ENCODE peak calls at places on chromosomes 1 and 21, in six cellular contexts. One of them, this sample, is unnamed.
A peak's percentile ranks its signal among the peaks of the same experiment; 100 is the strongest.

GRCh38 chr21:36134820-36135390 is at the start of gene CBR3:
- DNase-seq in sigmoid colon: peak; percentile 83
- DNase-seq in transverse colon: peak; percentile 55
- DNase-seq in BJ: no peak
- DNase-seq in breast epithelium: no peak
- DNase-seq in retinal pigment epithelial cell: no peak
- DNase-seq in this sample: peak; percentile 53

GRCh38 chr1:152410599-152410998 is 3.5 kb downstream of the CRNN start:
- DNase-seq in BJ: no peak
- DNase-seq in breast epithelium: no peak
- DNase-seq in retinal pigment epithelial cell: no peak
- DNase-seq in transverse colon: no peak
- DNase-seq in sigmoid colon: no peak
- DNase-seq in this sample: no peak

GRCh38 chr1:31904339-31905092 is 33.7 kb downstream of the PTP4A2 start:
- DNase-seq in transverse colon: no peak
- DNase-seq in retinal pigment epithelial cell: no peak
- DNase-seq in sigmoid colon: peak; percentile 66
- DNase-seq in breast epithelium: no peak
- DNase-seq in BJ: no peak
- DNase-seq in this sample: no peak

GRCh38 chr1:229556551-229556950 is 2.0 kb downstream of the ABCB10 start:
- DNase-seq in BJ: no peak
- DNase-seq in transverse colon: no peak
- DNase-seq in retinal pigment epithelial cell: no peak
- DNase-seq in breast epithelium: no peak
- DNase-seq in sigmoid colon: no peak
- DNase-seq in this sample: no peak

GRCh38 chr1:68291763-68292384 is 59.6 kb upstream of the WLS start:
- DNase-seq in sigmoid colon: no peak
- DNase-seq in breast epithelium: no peak
- DNase-seq in transverse colon: no peak
- DNase-seq in retinal pigment epithelial cell: no peak
- DNase-seq in BJ: no peak
- DNase-seq in this sample: no peak

GRCh38 chr21:43298546-43299440 is 128.1 kb downstream of the SIK1 start:
- DNase-seq in retinal pigment epithelial cell: no peak
- DNase-seq in breast epithelium: no peak
- DNase-seq in transverse colon: no peak
- DNase-seq in BJ: no peak
- DNase-seq in sigmoid colon: no peak
- DNase-seq in this sample: no peak

GRCh38 chr1:26787706-26788514 is at the start of gene PIGV:
- DNase-seq in retinal pigment epithelial cell: no peak
- DNase-seq in sigmoid colon: peak; percentile 93
- DNase-seq in breast epithelium: peak; percentile 84
- DNase-seq in BJ: no peak
- DNase-seq in transverse colon: peak; percentile 90
- DNase-seq in this sample: peak; percentile 91

GRCh38 chr21:34198232-34199120 is 125.1 kb downstream of the MRPS6 start:
- DNase-seq in retinal pigment epithelial cell: no peak
- DNase-seq in breast epithelium: no peak
- DNase-seq in sigmoid colon: no peak
- DNase-seq in BJ: no peak
- DNase-seq in transverse colon: no peak
- DNase-seq in this sample: no peak

GRCh38 chr1:241118049-241118448 is 239.0 kb downstream of the RGS7 start:
- DNase-seq in retinal pigment epithelial cell: no peak
- DNase-seq in transverse colon: no peak
- DNase-seq in BJ: no peak
- DNase-seq in sigmoid colon: no peak
- DNase-seq in breast epithelium: no peak
- DNase-seq in this sample: no peak

GRCh38 chr21:45496968-45497845 is 45.0 kb downstream of the SLC19A1 start:
- DNase-seq in sigmoid colon: peak; percentile 57
- DNase-seq in breast epithelium: no peak
- DNase-seq in BJ: no peak
- DNase-seq in transverse colon: no peak
- DNase-seq in retinal pigment epithelial cell: no peak
- DNase-seq in this sample: no peak

GRCh38 chr1:162689745-162690671 is 57.7 kb downstream of the DDR2 start:
- DNase-seq in transverse colon: no peak
- DNase-seq in sigmoid colon: no peak
- DNase-seq in retinal pigment epithelial cell: no peak
- DNase-seq in BJ: peak; percentile 60
- DNase-seq in breast epithelium: no peak
- DNase-seq in this sample: no peak

GRCh38 chr1:231918239-231919015 is 291.8 kb downstream of the DISC1 start:
- DNase-seq in BJ: no peak
- DNase-seq in retinal pigment epithelial cell: no peak
- DNase-seq in breast epithelium: no peak
- DNase-seq in sigmoid colon: no peak
- DNase-seq in transverse colon: peak; percentile 16
- DNase-seq in this sample: no peak

GRCh38 chr1:93723733-93724270 is 42.2 kb upstream of the BCAR3 start:
- DNase-seq in breast epithelium: no peak
- DNase-seq in sigmoid colon: no peak
- DNase-seq in retinal pigment epithelial cell: no peak
- DNase-seq in transverse colon: no peak
- DNase-seq in BJ: no peak
- DNase-seq in this sample: no peak

GRCh38 chr1:92244376-92244775 is 26.7 kb downstream of the C1orf146 start:
- DNase-seq in sigmoid colon: no peak
- DNase-seq in transverse colon: no peak
- DNase-seq in breast epithelium: no peak
- DNase-seq in retinal pigment epithelial cell: no peak
- DNase-seq in BJ: no peak
- DNase-seq in this sample: no peak

GRCh38 chr1:8598060-8598724 is 219.2 kb downstream of the RERE start:
- DNase-seq in transverse colon: peak; percentile 26
- DNase-seq in sigmoid colon: peak; percentile 75
- DNase-seq in breast epithelium: no peak
- DNase-seq in retinal pigment epithelial cell: peak; percentile 33
- DNase-seq in BJ: no peak
- DNase-seq in this sample: no peak

GRCh38 chr1:233183226-233184020 is 112.1 kb downstream of the PCNX2 start:
- DNase-seq in retinal pigment epithelial cell: peak; percentile 69
- DNase-seq in BJ: no peak
- DNase-seq in sigmoid colon: no peak
- DNase-seq in breast epithelium: no peak
- DNase-seq in transverse colon: no peak
- DNase-seq in this sample: no peak

GRCh38 chr1:97947751-97948150 is 26.9 kb upstream of the DPYD start:
- DNase-seq in transverse colon: no peak
- DNase-seq in breast epithelium: no peak
- DNase-seq in sigmoid colon: no peak
- DNase-seq in retinal pigment epithelial cell: no peak
- DNase-seq in BJ: no peak
- DNase-seq in this sample: no peak

GRCh38 chr1:40709100-40709801 is 17.7 kb downstream of the NFYC start:
- DNase-seq in transverse colon: peak; percentile 87
- DNase-seq in BJ: peak; percentile 85
- DNase-seq in retinal pigment epithelial cell: peak; percentile 94
- DNase-seq in breast epithelium: peak; percentile 65
- DNase-seq in sigmoid colon: peak; percentile 91
- DNase-seq in this sample: peak; percentile 78

GRCh38 chr1:48332115-48332514 is 109.6 kb downstream of the SLC5A9 start:
- DNase-seq in retinal pigment epithelial cell: no peak
- DNase-seq in breast epithelium: no peak
- DNase-seq in BJ: no peak
- DNase-seq in sigmoid colon: no peak
- DNase-seq in transverse colon: no peak
- DNase-seq in this sample: no peak

GRCh38 chr1:87334351-87335174 is 5.9 kb downstream of the LMO4 start:
- DNase-seq in breast epithelium: no peak
- DNase-seq in sigmoid colon: peak; percentile 67
- DNase-seq in BJ: no peak
- DNase-seq in transverse colon: peak; percentile 16
- DNase-seq in retinal pigment epithelial cell: no peak
- DNase-seq in this sample: peak; percentile 37

GRCh38 chr21:43976661-43977060 is 35.4 kb upstream of the TRAPPC10 start:
- DNase-seq in BJ: no peak
- DNase-seq in breast epithelium: no peak
- DNase-seq in sigmoid colon: no peak
- DNase-seq in retinal pigment epithelial cell: peak; percentile 96
- DNase-seq in transverse colon: no peak
- DNase-seq in this sample: no peak

GRCh38 chr1:44019398-44020044 is 11.7 kb downstream of the SLC6A9 start:
- DNase-seq in sigmoid colon: no peak
- DNase-seq in transverse colon: no peak
- DNase-seq in breast epithelium: no peak
- DNase-seq in BJ: no peak
- DNase-seq in retinal pigment epithelial cell: no peak
- DNase-seq in this sample: no peak

GRCh38 chr1:37308571-37308960 is 165.8 kb upstream of the ZC3H12A start:
- DNase-seq in breast epithelium: no peak
- DNase-seq in retinal pigment epithelial cell: no peak
- DNase-seq in BJ: no peak
- DNase-seq in transverse colon: no peak
- DNase-seq in sigmoid colon: no peak
- DNase-seq in this sample: no peak
- TF ChIP-seq CTCF in breast epithelium: no peak
- TF ChIP-seq CTCF in retinal pigment epithelial cell: no peak
- TF ChIP-seq CTCF in BJ: no peak
- TF ChIP-seq CTCF in transverse colon: no peak
- TF ChIP-seq CTCF in sigmoid colon: no peak
- TF ChIP-seq CTCF in this sample: no peak

DNA sequence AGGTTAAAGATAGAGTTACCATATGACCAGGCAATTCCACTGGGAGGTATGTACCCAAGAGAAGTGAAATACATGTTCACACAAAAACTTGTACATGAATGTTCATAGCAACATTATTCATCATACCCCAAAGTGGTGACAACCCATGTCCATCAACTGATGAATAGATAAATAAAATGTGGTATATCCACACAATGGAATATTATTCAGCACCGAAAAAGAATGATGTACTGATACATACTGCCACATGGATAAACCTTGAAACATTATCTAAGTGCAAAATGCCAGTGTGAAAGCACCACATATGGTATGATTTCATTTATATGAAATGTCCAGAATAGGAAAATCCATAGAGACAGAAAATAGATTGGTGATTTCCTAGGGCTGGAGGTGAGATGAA is 53.4 kb upstream of the PAXBP1 start:
- DNase-seq in BJ: no peak
- DNase-seq in sigmoid colon: no peak
- DNase-seq in breast epithelium: no peak
- DNase-seq in transverse colon: no peak
- DNase-seq in retinal pigment epithelial cell: no peak
- DNase-seq in this sample: no peak
- TF ChIP-seq CTCF in BJ: no peak
- TF ChIP-seq CTCF in sigmoid colon: no peak
- TF ChIP-seq CTCF in breast epithelium: no peak
- TF ChIP-seq CTCF in transverse colon: no peak
- TF ChIP-seq CTCF in retinal pigment epithelial cell: no peak
- TF ChIP-seq CTCF in this sample: no peak

GRCh38 chr1:21242846-21243245 is 47.4 kb downstream of the ECE1 start:
- DNase-seq in sigmoid colon: no peak
- DNase-seq in transverse colon: no peak
- DNase-seq in retinal pigment epithelial cell: no peak
- DNase-seq in breast epithelium: no peak
- DNase-seq in BJ: no peak
- DNase-seq in this sample: no peak

GRCh38 chr1:21239181-21239580 is 51.1 kb downstream of the ECE1 start:
- DNase-seq in retinal pigment epithelial cell: no peak
- DNase-seq in BJ: no peak
- DNase-seq in sigmoid colon: no peak
- DNase-seq in breast epithelium: no peak
- DNase-seq in transverse colon: no peak
- DNase-seq in this sample: peak; percentile 51

GRCh38 chr1:21244154-21244553 is 46.1 kb downstream of the ECE1 start:
- DNase-seq in transverse colon: no peak
- DNase-seq in retinal pigment epithelial cell: no peak
- DNase-seq in BJ: no peak
- DNase-seq in sigmoid colon: no peak
- DNase-seq in breast epithelium: no peak
- DNase-seq in this sample: no peak

GRCh38 chr1:21240706-21241105 is 49.6 kb downstream of the ECE1 start:
- DNase-seq in retinal pigment epithelial cell: no peak
- DNase-seq in BJ: no peak
- DNase-seq in sigmoid colon: no peak
- DNase-seq in breast epithelium: no peak
- DNase-seq in transverse colon: no peak
- DNase-seq in this sample: no peak

GRCh38 chr1:21241761-21242581 is 48.3 kb downstream of the ECE1 start:
- DNase-seq in BJ: no peak
- DNase-seq in retinal pigment epithelial cell: no peak
- DNase-seq in transverse colon: no peak
- DNase-seq in breast epithelium: no peak
- DNase-seq in sigmoid colon: no peak
- DNase-seq in this sample: no peak
- TF ChIP-seq CTCF in BJ: no peak
- TF ChIP-seq CTCF in retinal pigment epithelial cell: no peak
- TF ChIP-seq CTCF in transverse colon: no peak
- TF ChIP-seq CTCF in breast epithelium: no peak
- TF ChIP-seq CTCF in sigmoid colon: no peak
- TF ChIP-seq CTCF in this sample: no peak

GRCh38 chr1:239815074-239815473 is 276.6 kb upstream of the FMN2 start:
- DNase-seq in sigmoid colon: no peak
- DNase-seq in BJ: no peak
- DNase-seq in transverse colon: no peak
- DNase-seq in breast epithelium: no peak
- DNase-seq in retinal pigment epithelial cell: no peak
- DNase-seq in this sample: no peak
- TF ChIP-seq CTCF in sigmoid colon: no peak
- TF ChIP-seq CTCF in BJ: no peak
- TF ChIP-seq CTCF in transverse colon: no peak
- TF ChIP-seq CTCF in breast epithelium: no peak
- TF ChIP-seq CTCF in retinal pigment epithelial cell: no peak
- TF ChIP-seq CTCF in this sample: no peak